ENCODE peak calls at places on chromosomes 4 and X, in five cellular contexts. A is stimulated activated CD4-positive, alpha-beta T cell treated with anti-CD3 and anti-CD28 coated beads, Interleukin-2, amount 100 ng/mL, for 48 hours; L is trophoblast cell; W is activated naive CD4-positive, alpha-beta T cell treated with anti-CD3 and anti-CD28 coated beads, Interleukin-2, amount 50 U/mL, for 16 hours; V is GM23248. R is an unnamed sample.
A peak's percentile ranks its signal among the peaks of the same experiment; 100 is the strongest.

GRCh38 chr4:165927815-165928214 is 54.8 kb downstream of the TLL1 start:
- DNase-seq in W (no peak), A (no peak), V (no peak), L (no peak), R (no peak)

GRCh38 chr4:41095973-41096372 is 118.4 kb downstream of the APBB2 start:
- DNase-seq in A (no peak), L (peak; percentile 57), W (no peak), V (peak; percentile 62), R (no peak)

GRCh38 chr4:26220704-26221103 is 100.1 kb upstream of the RBPJ start:
- DNase-seq in L (peak; percentile 61), W (no peak), A (no peak), V (peak; percentile 80), R (no peak)

GRCh38 chr4:187544461-187545053 is 451.0 kb upstream of the ZFP42 start:
- DNase-seq in V (no peak), W (no peak), L (peak; percentile 65), A (no peak), R (no peak)

GRCh38 chr4:149140841-149141240 is 674.8 kb downstream of the IQCM start:
- DNase-seq in W (no peak), V (no peak), A (no peak), L (no peak), R (peak; percentile 25)

GRCh38 chr4:170805352-170805751 is 715.6 kb upstream of the AADAT start:
- DNase-seq in V (no peak), A (no peak), L (no peak), W (no peak), R (no peak)

GRCh38 chr4:112288455-112288854 is 2.8 kb upstream of the TIFA start:
- DNase-seq in L (no peak), A (no peak), V (no peak), W (no peak), R (no peak)

GRCh38 chrX:1448793-1449580 is 3.7 kb downstream of the ASMTL start:
- DNase-seq in L (no peak), W (no peak), V (no peak), A (no peak), R (no peak)

GRCh38 chr4:108619372-108620100 is 840 bp upstream of the RPL34 start:
- DNase-seq in W (peak; percentile 37), L (no peak), V (peak; percentile 25), A (no peak), R (no peak)

GRCh38 chr4:182085051-182085480 is 158.1 kb upstream of the TENM3 start:
- DNase-seq in L (no peak), A (no peak), V (peak; percentile 7), W (no peak), R (no peak)

GRCh38 chr4:158805628-158806471 is 37.0 kb downstream of the FNIP2 start:
- DNase-seq in W (no peak), V (peak; percentile 15), A (no peak), L (peak; percentile 54), R (no peak)

GRCh38 chr4:165199286-165199685 is 8.1 kb upstream of the KLHL2 start:
- DNase-seq in A (no peak), V (no peak), W (no peak), L (no peak), R (no peak)

GRCh38 chrX:153495362-153495751 is 577 bp downstream of the BGN start:
- DNase-seq in W (no peak), A (no peak), V (peak; percentile 70), L (no peak), R (no peak)

GRCh38 chr4:155248002-155248896 is 39.8 kb downstream of the NPY2R start:
- DNase-seq in W (no peak), V (no peak), L (no peak), A (no peak), R (no peak)

GRCh38 chr4:26069218-26069617 is 155.2 kb downstream of the SMIM20 start:
- DNase-seq in A (no peak), V (peak; percentile 50), L (no peak), W (no peak), R (no peak)

GRCh38 chrX:130974323-130974722 is 71.3 kb upstream of the ENOX2 start:
- DNase-seq in L (no peak), A (no peak), W (no peak), V (peak; percentile 61), R (no peak)